ENCODE peak calls at places on chromosome 3, in six cellular contexts. I is uterus, N is spleen, Y is heart right ventricle, M is ascending aorta, O is GM23248. G is an unnamed sample. For H3K4me1, the result is how much of the 10 kb centered on the place peaks cover.

GRCh38 chr3:142624725-142625440 is 28.7 kb downstream of the PLS1 start:
- DNase-seq in I (no peak), N (no peak), Y (no peak), M (no peak), O (no peak), G (no peak)

GRCh38 chr3:195892355-195893120 is 15.8 kb downstream of the TNK2 start:
- DNase-seq in I (peak), N (no peak), Y (peak), M (no peak), O (peak), G (peak)

GRCh38 chr3:171862993-171863521 is 19.9 kb downstream of the TMEM212 start:
- DNase-seq in I (no peak), N (no peak), Y (no peak), M (no peak), O (no peak), G (no peak)

GRCh38 chr3:28476194-28476593 is 127.6 kb upstream of the AZI2 start:
- DNase-seq in I (no peak), N (no peak), Y (no peak), M (no peak), O (peak), G (no peak)

GRCh38 chr3:11118181-11118682 is 36.1 kb upstream of the HRH1 start:
- DNase-seq in I (no peak), N (no peak), Y (no peak), M (no peak), O (peak), G (no peak)

GRCh38 chr3:52670621-52671521 is 14.8 kb downstream of the PBRM1 start:
- DNase-seq in I (no peak), N (no peak), Y (no peak), M (no peak), O (peak), G (no peak)

GRCh38 chr3:168156479-168156878 is 60.8 kb upstream of the GOLIM4 start:
- DNase-seq in I (no peak), N (no peak), Y (no peak), M (no peak), O (no peak), G (no peak)

GRCh38 chr3:52218026-52218425 is 7.4 kb downstream of the TLR9 start:
- DNase-seq in I (no peak), N (peak), Y (no peak), M (no peak), O (no peak), G (no peak)

GRCh38 chr3:184145120-184145524 is 10.0 kb downstream of the EIF2B5 start:
- DNase-seq in I (no peak), N (peak), Y (peak), M (no peak), O (peak), G (peak)

GRCh38 chr3:117278424-117279190 is 569.0 kb downstream of the TUSC7 start:
- DNase-seq in I (no peak), N (no peak), Y (no peak), M (no peak), O (peak), G (no peak)

GRCh38 chr3:23959147-23959900 is 14.2 kb downstream of the NR1D2 start:
- DNase-seq in I (no peak), N (no peak), Y (no peak), M (no peak), O (peak), G (no peak)

GRCh38 chr3:88149146-88149515 is 628 bp upstream of the C3orf38 start:
- DNase-seq in I (no peak), N (no peak), Y (no peak), M (no peak), O (peak), G (no peak)

GRCh38 chr3:10518506-10519150 is 13.2 kb upstream of the ATP2B2 start:
- DNase-seq in I (peak), N (peak), Y (peak), M (no peak), O (no peak), G (peak)

DNA sequence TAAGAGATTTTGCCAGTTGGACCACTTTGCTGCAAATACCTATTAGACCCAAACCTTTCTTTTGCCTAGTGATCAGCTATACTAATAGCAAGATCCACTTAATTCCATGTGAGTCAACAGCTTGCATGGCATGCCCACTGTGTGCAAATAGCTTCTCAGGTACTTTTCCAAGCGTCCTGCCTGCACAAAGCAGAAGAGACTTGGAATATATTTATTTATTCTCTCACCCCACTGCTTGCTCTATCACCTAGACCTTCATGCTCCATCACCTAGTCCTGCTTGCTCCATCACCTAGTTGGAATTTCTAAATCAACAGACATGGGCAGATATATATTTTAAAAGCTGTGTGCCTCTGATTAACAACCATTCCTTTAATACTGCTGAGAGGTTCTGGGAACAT is 47.6 kb downstream of the MBNL1 start:
- DNase-seq in I (no peak), N (no peak), Y (no peak), M (no peak), O (no peak), G (no peak)
- H3K27ac ChIP-seq in I (peak), N (peak), Y (peak), M (peak), O (peak), G (no peak)

GRCh38 chr3:152284906-152285305 is 16.2 kb downstream of the MBNL1 start:
- DNase-seq in I (no peak), N (no peak), Y (no peak), M (no peak), O (no peak), G (no peak)

GRCh38 chr3:152282813-152283212 is 14.1 kb downstream of the MBNL1 start:
- DNase-seq in I (no peak), N (no peak), Y (no peak), M (no peak), O (no peak), G (no peak)

GRCh38 chr3:152285509-152285908 is 16.8 kb downstream of the MBNL1 start:
- DNase-seq in I (no peak), N (no peak), Y (no peak), M (no peak), O (no peak), G (no peak)

GRCh38 chr3:152281032-152281713 is 12.4 kb downstream of the MBNL1 start:
- DNase-seq in I (no peak), N (no peak), Y (no peak), M (no peak), O (peak), G (no peak)

GRCh38 chr3:152283492-152284381 is 15.0 kb downstream of the MBNL1 start:
- DNase-seq in I (no peak), N (no peak), Y (no peak), M (no peak), O (no peak), G (no peak)
- H3K4me1 ChIP-seq in I (under half), N (half or more), Y (under half), M (under half), O (half or more), G (under half)

GRCh38 chr3:25420885-25421284 is 7.2 kb upstream of the RARB start:
- DNase-seq in I (no peak), N (no peak), Y (no peak), M (no peak), O (no peak), G (no peak)
- H3K27ac ChIP-seq in I (no peak), N (no peak), Y (no peak), M (no peak), O (no peak), G (no peak)

DNA sequence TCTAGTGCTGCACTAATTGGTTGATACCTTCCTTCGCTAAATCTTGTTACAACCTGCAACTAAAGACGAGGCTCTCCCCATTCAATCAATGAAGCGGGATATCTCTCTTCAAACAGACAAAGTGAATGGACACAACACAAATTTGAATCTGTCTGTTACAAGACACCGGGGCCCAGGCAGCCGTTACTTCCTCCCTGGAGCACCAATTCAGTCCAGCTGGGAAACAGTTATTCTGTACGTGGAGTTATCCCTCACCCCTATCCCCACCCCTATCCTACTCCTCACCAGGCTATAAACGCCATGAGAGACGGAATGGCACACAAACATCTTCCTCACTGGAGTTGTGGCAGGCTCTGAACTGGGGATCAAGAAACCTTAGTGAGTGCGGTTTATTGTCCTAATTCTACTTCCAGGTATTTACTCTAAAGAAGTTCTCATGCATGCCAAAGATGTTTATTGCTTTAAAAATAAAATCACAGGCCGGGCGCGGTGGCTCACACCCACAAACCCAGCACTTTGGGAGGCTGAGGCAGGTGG is 181.8 kb downstream of the FOXP1 start:
- DNase-seq in I (no peak), N (no peak), Y (no peak), M (no peak), O (no peak), G (no peak)
- H3K4me1 ChIP-seq in I (under half), N (under half), Y (under half), M (under half), O (under half), G (under half)

GRCh38 chr3:8660271-8660731 is 15.7 kb upstream of the SSUH2 start:
- DNase-seq in I (no peak), N (no peak), Y (no peak), M (no peak), O (peak), G (no peak)

GRCh38 chr3:8660781-8661180 is 16.2 kb upstream of the SSUH2 start:
- DNase-seq in I (no peak), N (peak), Y (no peak), M (no peak), O (no peak), G (no peak)

GRCh38 chr3:8658326-8659212 is 14.0 kb upstream of the SSUH2 start:
- DNase-seq in I (peak), N (peak), Y (peak), M (peak), O (no peak), G (peak)

GRCh38 chr3:8657804-8658311 is 13.3 kb upstream of the SSUH2 start:
- DNase-seq in I (no peak), N (peak), Y (no peak), M (no peak), O (no peak), G (no peak)

DNA sequence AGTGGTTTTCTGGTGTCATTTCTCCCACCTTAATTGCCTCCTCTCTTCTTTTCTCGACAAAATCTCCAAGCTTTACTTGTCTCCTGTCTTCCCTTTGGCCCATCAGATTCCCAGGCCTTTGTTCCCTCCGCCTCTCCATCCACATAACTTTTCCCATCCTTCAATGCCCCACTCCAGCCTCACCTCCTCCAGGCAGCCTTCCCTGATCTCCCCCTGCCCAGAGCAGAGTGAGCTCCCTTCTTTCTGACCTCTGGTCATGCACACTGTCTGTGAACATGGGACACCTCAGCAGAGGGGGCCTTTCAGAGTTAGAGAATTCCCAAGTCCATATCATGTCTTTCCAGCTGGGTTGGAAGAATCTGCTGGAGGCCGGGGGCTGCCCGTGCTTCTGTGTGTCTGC is 14.6 kb upstream of the SSUH2 start:
- DNase-seq in I (no peak), N (peak), Y (no peak), M (no peak), O (no peak), G (no peak)
- H3K27ac ChIP-seq in I (peak), N (no peak), Y (peak), M (peak), O (no peak), G (no peak)

DNA sequence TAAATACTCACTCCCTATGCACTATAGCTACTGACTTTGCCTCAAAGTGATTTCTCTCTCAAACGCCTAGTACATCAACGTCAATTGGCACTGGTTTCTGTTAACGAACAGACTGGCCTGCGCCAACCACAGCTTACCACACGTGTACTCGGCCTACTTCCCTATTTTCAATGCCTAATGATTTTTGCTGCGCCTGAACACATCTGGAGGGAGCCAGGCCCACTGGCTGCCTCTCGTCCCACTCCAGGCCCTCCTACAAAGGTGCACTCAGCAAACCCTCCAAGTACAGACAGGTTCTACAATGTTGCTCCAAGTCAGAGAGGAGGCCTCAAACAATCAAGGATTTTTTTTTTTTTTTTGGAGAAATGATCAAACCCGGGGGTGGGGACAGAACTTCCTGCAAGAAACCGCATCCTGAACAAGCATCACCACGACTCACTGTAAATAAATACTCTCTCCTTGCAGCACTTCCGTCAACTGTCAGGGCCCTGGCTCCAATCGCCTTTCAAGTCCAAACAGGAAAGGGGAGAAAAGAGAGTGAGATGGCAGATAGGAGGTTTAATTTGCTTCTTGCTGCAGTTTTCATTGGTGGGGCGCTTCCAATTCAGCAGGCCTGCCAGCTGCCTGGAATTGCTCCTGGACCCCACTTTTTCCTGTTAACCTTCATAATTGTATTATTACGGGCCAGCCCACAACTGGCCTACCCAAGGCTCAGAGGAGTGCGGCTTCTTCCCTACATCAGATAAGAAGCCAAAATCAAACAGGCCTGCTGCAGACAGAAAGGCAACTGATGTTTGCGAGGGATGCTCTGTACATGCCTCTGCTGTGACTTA is 139.3 kb downstream of the FOXP1 start:
- DNase-seq in I (no peak), N (peak), Y (no peak), M (no peak), O (peak), G (peak)
- H3K4me1 ChIP-seq in I (under half), N (under half), Y (under half), M (under half), O (under half), G (under half)

GRCh38 chr3:58386966-58387365 is 46.7 kb downstream of the PDHB start:
- DNase-seq in I (no peak), N (no peak), Y (no peak), M (no peak), O (peak), G (peak)

GRCh38 chr3:58387650-58388546 is 45.7 kb downstream of the PDHB start:
- DNase-seq in I (no peak), N (no peak), Y (no peak), M (no peak), O (no peak), G (no peak)

GRCh38 chr3:58383476-58383875 is 50.2 kb downstream of the PDHB start:
- DNase-seq in I (no peak), N (no peak), Y (no peak), M (no peak), O (peak), G (no peak)

GRCh38 chr3:58384381-58385090 is 49.1 kb downstream of the PDHB start:
- DNase-seq in I (no peak), N (no peak), Y (no peak), M (no peak), O (peak), G (no peak)

GRCh38 chr3:58383904-58384303 is 49.7 kb downstream of the PDHB start:
- DNase-seq in I (no peak), N (no peak), Y (no peak), M (no peak), O (peak), G (peak)
- H3K27ac ChIP-seq in I (no peak), N (no peak), Y (no peak), M (peak), O (peak), G (no peak)

GRCh38 chr3:139189943-139190342 is 145.3 kb upstream of the PRR23C start:
- DNase-seq in I (no peak), N (no peak), Y (no peak), M (no peak), O (no peak), G (no peak)

GRCh38 chr3:139185482-139185881 is 140.8 kb upstream of the PRR23C start:
- DNase-seq in I (no peak), N (no peak), Y (no peak), M (no peak), O (no peak), G (no peak)

GRCh38 chr3:139182598-139182997 is 137.9 kb upstream of the PRR23C start:
- DNase-seq in I (no peak), N (no peak), Y (no peak), M (no peak), O (no peak), G (no peak)

GRCh38 chr3:139187154-139187553 is 142.5 kb upstream of the PRR23C start:
- DNase-seq in I (no peak), N (no peak), Y (no peak), M (no peak), O (no peak), G (no peak)

DNA sequence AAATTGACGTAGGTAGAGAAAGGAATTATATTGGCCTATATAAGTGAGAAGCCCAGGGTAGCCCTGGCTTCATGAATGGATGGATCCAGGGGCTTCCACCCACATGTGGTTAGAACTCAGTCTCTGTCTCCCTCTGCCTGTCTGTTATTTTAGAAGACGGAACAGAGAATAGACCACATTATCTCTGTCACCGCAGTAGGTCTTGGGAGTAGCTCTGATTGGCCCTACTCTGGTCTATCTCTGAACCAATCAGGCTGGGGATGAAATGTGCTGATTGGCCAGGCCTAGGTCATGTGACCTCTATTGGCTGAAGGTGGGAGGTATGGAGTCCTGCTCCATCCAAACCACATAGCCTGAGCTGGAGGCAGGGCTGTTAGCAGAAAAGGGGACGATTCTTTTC is 143.0 kb upstream of the PRR23C start:
- DNase-seq in I (no peak), N (no peak), Y (no peak), M (no peak), O (no peak), G (no peak)
- H3K4me1 ChIP-seq in I (under half), N (under half), Y (under half), M (under half), O (under half), G (under half)

G was measured in right cardiac atrium.